ENCODE peak calls at places on chromosomes 3 and 15, in six cellular contexts. One of them, this sample, is unnamed.

GRCh38 chr3:194292331-194292730 is 58.8 kb downstream of the CPN2 start:
- DNase-seq in stomach: no peak
- DNase-seq in HL-60: no peak
- DNase-seq in suprapubic skin: no peak
- DNase-seq in K562: no peak
- DNase-seq in HepG2: no peak
- DNase-seq in this sample: no peak

GRCh38 chr3:152272771-152273242 is 4.1 kb downstream of the MBNL1 start:
- DNase-seq in stomach: no peak
- DNase-seq in HL-60: no peak
- DNase-seq in suprapubic skin: no peak
- DNase-seq in K562: peak; percentile 76
- DNase-seq in HepG2: no peak
- DNase-seq in this sample: no peak

GRCh38 chr3:185280572-185281365 is 26.9 kb upstream of the EHHADH start:
- DNase-seq in stomach: no peak
- DNase-seq in HL-60: peak; percentile 41
- DNase-seq in suprapubic skin: no peak
- DNase-seq in K562: peak; percentile 67
- DNase-seq in HepG2: peak; percentile 78
- DNase-seq in this sample: peak; percentile 76

GRCh38 chr3:193240850-193241706 is at the start of gene PLAAT1:
- DNase-seq in stomach: peak; percentile 75
- DNase-seq in HL-60: no peak
- DNase-seq in suprapubic skin: no peak
- DNase-seq in K562: peak; percentile 76
- DNase-seq in HepG2: no peak
- DNase-seq in this sample: peak; percentile 81

GRCh38 chr15:38823272-38823671 is 258.7 kb upstream of the RASGRP1 start:
- DNase-seq in stomach: no peak
- DNase-seq in HL-60: no peak
- DNase-seq in suprapubic skin: no peak
- DNase-seq in K562: no peak
- DNase-seq in HepG2: no peak
- DNase-seq in this sample: no peak

GRCh38 chr3:151227438-151228290 is 24.6 kb upstream of the GPR171 start:
- DNase-seq in stomach: peak; percentile 81
- DNase-seq in HL-60: peak; percentile 54
- DNase-seq in suprapubic skin: peak; percentile 84
- DNase-seq in K562: peak; percentile 77
- DNase-seq in HepG2: peak; percentile 67
- DNase-seq in this sample: peak; percentile 83

GRCh38 chr3:45477026-45477725 is 88.8 kb downstream of the LARS2 start:
- DNase-seq in stomach: no peak
- DNase-seq in HL-60: no peak
- DNase-seq in suprapubic skin: no peak
- DNase-seq in K562: no peak
- DNase-seq in HepG2: no peak
- DNase-seq in this sample: no peak

GRCh38 chr3:6717026-6717943 is 143.6 kb upstream of the GRM7 start:
- DNase-seq in stomach: no peak
- DNase-seq in HL-60: no peak
- DNase-seq in suprapubic skin: no peak
- DNase-seq in K562: no peak
- DNase-seq in HepG2: no peak
- DNase-seq in this sample: no peak

GRCh38 chr15:38297623-38298388 is 45.2 kb downstream of the SPRED1 start:
- DNase-seq in stomach: no peak
- DNase-seq in HL-60: no peak
- DNase-seq in suprapubic skin: no peak
- DNase-seq in K562: no peak
- DNase-seq in HepG2: no peak
- DNase-seq in this sample: no peak

GRCh38 chr3:161336661-161337060 is 34.7 kb downstream of the SPTSSB start:
- DNase-seq in stomach: no peak
- DNase-seq in HL-60: no peak
- DNase-seq in suprapubic skin: no peak
- DNase-seq in K562: no peak
- DNase-seq in HepG2: no peak
- DNase-seq in this sample: no peak

GRCh38 chr3:150309557-150309956 is 98.5 kb upstream of the TSC22D2 start:
- DNase-seq in stomach: no peak
- DNase-seq in HL-60: no peak
- DNase-seq in suprapubic skin: no peak
- DNase-seq in K562: no peak
- DNase-seq in HepG2: no peak
- DNase-seq in this sample: no peak

GRCh38 chr3:37456270-37456708 is 281.9 kb upstream of the LRRFIP2 start:
- DNase-seq in stomach: peak; percentile 52
- DNase-seq in HL-60: no peak
- DNase-seq in suprapubic skin: no peak
- DNase-seq in K562: no peak
- DNase-seq in HepG2: no peak
- DNase-seq in this sample: peak; percentile 26

GRCh38 chr15:63238796-63239195 is 38.6 kb upstream of the APH1B start:
- DNase-seq in stomach: no peak
- DNase-seq in HL-60: no peak
- DNase-seq in suprapubic skin: no peak
- DNase-seq in K562: peak; percentile 44
- DNase-seq in HepG2: no peak
- DNase-seq in this sample: no peak

GRCh38 chr15:91491131-91491950 is 362.2 kb upstream of the SLCO3A1 start:
- DNase-seq in stomach: no peak
- DNase-seq in HL-60: no peak
- DNase-seq in suprapubic skin: no peak
- DNase-seq in K562: peak; percentile 23
- DNase-seq in HepG2: no peak
- DNase-seq in this sample: no peak

GRCh38 chr15:71807125-71807629 is 3.2 kb upstream of the NR2E3 start:
- DNase-seq in stomach: no peak
- DNase-seq in HL-60: no peak
- DNase-seq in suprapubic skin: no peak
- DNase-seq in K562: no peak
- DNase-seq in HepG2: no peak
- DNase-seq in this sample: peak; percentile 78
- TF ChIP-seq POLR2AphosphoS5 in stomach: no peak
- TF ChIP-seq POLR2AphosphoS5 in HL-60: no peak
- TF ChIP-seq POLR2AphosphoS5 in suprapubic skin: no peak
- TF ChIP-seq POLR2AphosphoS5 in K562: no peak
- TF ChIP-seq POLR2AphosphoS5 in HepG2: no peak
- TF ChIP-seq POLR2AphosphoS5 in this sample: no peak

DNA sequence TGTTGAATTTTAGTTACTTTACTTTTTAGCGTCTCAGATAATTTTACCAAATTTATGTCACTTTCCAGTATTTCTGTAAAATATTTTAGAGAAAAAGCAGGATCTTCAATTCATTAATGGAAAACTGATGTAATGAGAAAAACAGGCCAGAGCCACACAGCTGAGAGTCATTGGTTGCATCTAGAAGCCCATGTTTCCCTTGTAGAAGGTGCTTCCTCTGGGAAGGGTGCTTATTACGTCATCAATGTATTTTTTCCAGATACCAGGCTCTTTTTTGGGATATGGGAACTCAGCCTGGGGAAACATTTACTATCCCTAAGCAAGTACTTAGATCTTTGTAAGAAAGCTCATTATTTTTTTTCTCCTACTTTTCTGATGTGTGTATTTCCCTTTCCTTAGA is 89.1 kb upstream of the PHLDB2 start:
- DNase-seq in stomach: no peak
- DNase-seq in HL-60: no peak
- DNase-seq in suprapubic skin: no peak
- DNase-seq in K562: no peak
- DNase-seq in HepG2: no peak
- DNase-seq in this sample: no peak
- H3K27ac ChIP-seq in stomach: no peak overlapping the region
- H3K27ac ChIP-seq in HL-60: no peak overlapping the region
- H3K27ac ChIP-seq in suprapubic skin: no peak overlapping the region
- H3K27ac ChIP-seq in K562: no peak overlapping the region
- H3K27ac ChIP-seq in HepG2: no peak overlapping the region
- H3K27ac ChIP-seq in this sample: no peak overlapping the region

GRCh38 chr15:85710340-85710842 is 84.3 kb downstream of the KLHL25 start:
- DNase-seq in stomach: no peak
- DNase-seq in HL-60: no peak
- DNase-seq in suprapubic skin: no peak
- DNase-seq in K562: no peak
- DNase-seq in HepG2: no peak
- DNase-seq in this sample: no peak
- TF ChIP-seq POLR2AphosphoS5 in stomach: no peak
- TF ChIP-seq POLR2AphosphoS5 in HL-60: no peak
- TF ChIP-seq POLR2AphosphoS5 in suprapubic skin: no peak
- TF ChIP-seq POLR2AphosphoS5 in K562: no peak
- TF ChIP-seq POLR2AphosphoS5 in HepG2: no peak
- TF ChIP-seq POLR2AphosphoS5 in this sample: no peak

GRCh38 chr3:13365390-13366379 is 54.4 kb downstream of the NUP210 start:
- DNase-seq in stomach: no peak
- DNase-seq in HL-60: no peak
- DNase-seq in suprapubic skin: no peak
- DNase-seq in K562: no peak
- DNase-seq in HepG2: no peak
- DNase-seq in this sample: peak; percentile 51

GRCh38 chr3:13368834-13369233 is 51.3 kb downstream of the NUP210 start:
- DNase-seq in stomach: no peak
- DNase-seq in HL-60: no peak
- DNase-seq in suprapubic skin: no peak
- DNase-seq in K562: no peak
- DNase-seq in HepG2: no peak
- DNase-seq in this sample: no peak

GRCh38 chr3:13364602-13365271 is 55.4 kb downstream of the NUP210 start:
- DNase-seq in stomach: no peak
- DNase-seq in HL-60: no peak
- DNase-seq in suprapubic skin: no peak
- DNase-seq in K562: no peak
- DNase-seq in HepG2: no peak
- DNase-seq in this sample: peak; percentile 12

GRCh38 chr3:13370609-13371008 is 49.5 kb downstream of the NUP210 start:
- DNase-seq in stomach: no peak
- DNase-seq in HL-60: no peak
- DNase-seq in suprapubic skin: no peak
- DNase-seq in K562: no peak
- DNase-seq in HepG2: no peak
- DNase-seq in this sample: no peak

GRCh38 chr3:13367728-13368127 is 52.4 kb downstream of the NUP210 start:
- DNase-seq in stomach: no peak
- DNase-seq in HL-60: no peak
- DNase-seq in suprapubic skin: no peak
- DNase-seq in K562: no peak
- DNase-seq in HepG2: no peak
- DNase-seq in this sample: no peak
- H3K27ac ChIP-seq in stomach: no peak overlapping the region
- H3K27ac ChIP-seq in HL-60: peak overlapping the region; percentile 12
- H3K27ac ChIP-seq in suprapubic skin: no peak overlapping the region
- H3K27ac ChIP-seq in K562: no peak overlapping the region
- H3K27ac ChIP-seq in HepG2: no peak overlapping the region
- H3K27ac ChIP-seq in this sample: no peak overlapping the region

GRCh38 chr3:127573401-127573800 is 17.1 kb downstream of the TPRA1 start:
- DNase-seq in stomach: no peak
- DNase-seq in HL-60: no peak
- DNase-seq in suprapubic skin: no peak
- DNase-seq in K562: no peak
- DNase-seq in HepG2: no peak
- DNase-seq in this sample: no peak
- TF ChIP-seq POLR2AphosphoS5 in stomach: no peak
- TF ChIP-seq POLR2AphosphoS5 in HL-60: no peak
- TF ChIP-seq POLR2AphosphoS5 in suprapubic skin: no peak
- TF ChIP-seq POLR2AphosphoS5 in K562: no peak
- TF ChIP-seq POLR2AphosphoS5 in HepG2: no peak
- TF ChIP-seq POLR2AphosphoS5 in this sample: no peak

GRCh38 chr3:42130329-42131070 is 39.3 kb downstream of the TRAK1 start:
- DNase-seq in stomach: peak; percentile 61
- DNase-seq in HL-60: no peak
- DNase-seq in suprapubic skin: no peak
- DNase-seq in K562: no peak
- DNase-seq in HepG2: peak; percentile 99
- DNase-seq in this sample: no peak
- H3K27ac ChIP-seq in stomach: peak overlapping the region; percentile 65
- H3K27ac ChIP-seq in HL-60: no peak overlapping the region
- H3K27ac ChIP-seq in suprapubic skin: no peak overlapping the region
- H3K27ac ChIP-seq in K562: no peak overlapping the region
- H3K27ac ChIP-seq in HepG2: peak overlapping the region; percentile 96
- H3K27ac ChIP-seq in this sample: no peak overlapping the region

DNA sequence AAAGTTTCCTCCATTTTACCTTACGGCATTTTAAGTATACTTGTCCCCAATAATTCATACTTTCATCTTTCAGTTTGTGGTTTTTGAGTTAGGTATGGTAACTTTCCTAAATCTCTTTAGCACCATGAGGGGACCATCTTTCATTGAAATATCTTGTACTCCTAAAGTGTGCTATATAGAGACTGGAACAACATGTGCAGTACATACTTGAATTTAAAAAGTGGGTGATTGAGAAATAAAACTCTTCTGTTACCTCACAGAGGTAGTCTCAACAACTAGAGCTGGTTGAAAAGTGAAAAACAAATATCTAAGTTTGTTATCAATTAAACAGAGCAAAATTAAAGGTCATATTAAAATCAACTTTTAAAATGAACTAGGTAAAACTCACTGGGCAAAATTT is 423.1 kb downstream of the ROBO2 start:
- DNase-seq in stomach: no peak
- DNase-seq in HL-60: no peak
- DNase-seq in suprapubic skin: no peak
- DNase-seq in K562: no peak
- DNase-seq in HepG2: no peak
- DNase-seq in this sample: no peak
- TF ChIP-seq POLR2AphosphoS5 in stomach: no peak
- TF ChIP-seq POLR2AphosphoS5 in HL-60: no peak
- TF ChIP-seq POLR2AphosphoS5 in suprapubic skin: no peak
- TF ChIP-seq POLR2AphosphoS5 in K562: no peak
- TF ChIP-seq POLR2AphosphoS5 in HepG2: no peak
- TF ChIP-seq POLR2AphosphoS5 in this sample: no peak

GRCh38 chr3:14563946-14564539 is 23.9 kb upstream of the GRIP2 start:
- DNase-seq in stomach: no peak
- DNase-seq in HL-60: no peak
- DNase-seq in suprapubic skin: no peak
- DNase-seq in K562: no peak
- DNase-seq in HepG2: no peak
- DNase-seq in this sample: no peak
- H3K27ac ChIP-seq in stomach: no peak overlapping the region
- H3K27ac ChIP-seq in HL-60: no peak overlapping the region
- H3K27ac ChIP-seq in suprapubic skin: no peak overlapping the region
- H3K27ac ChIP-seq in K562: no peak overlapping the region
- H3K27ac ChIP-seq in HepG2: no peak overlapping the region
- H3K27ac ChIP-seq in this sample: no peak overlapping the region

This sample was measured in GM23338.